ENCODE peak calls at places on chromosomes 2 and 18, in seven cellular contexts. One of them, this sample, is unnamed.

GRCh38 chr2:30756051-30756719 is 51.1 kb downstream of the CAPN13 start:
- DNase-seq in RPMI8226: no peak
- DNase-seq in small intestine: peak
- DNase-seq in GDM1: no peak
- DNase-seq in K562: peak
- DNase-seq in KBM-7: no peak
- DNase-seq in dorsolateral prefrontal cortex: no peak
- DNase-seq in this sample: no peak

GRCh38 chr18:76306685-76307292 is 188.3 kb downstream of the ZNF516 start:
- DNase-seq in RPMI8226: peak
- DNase-seq in small intestine: no peak
- DNase-seq in GDM1: no peak
- DNase-seq in K562: peak
- DNase-seq in KBM-7: peak
- DNase-seq in dorsolateral prefrontal cortex: no peak
- DNase-seq in this sample: no peak

GRCh38 chr2:228648541-228648940 is 467.1 kb upstream of the SPHKAP start:
- DNase-seq in RPMI8226: no peak
- DNase-seq in small intestine: no peak
- DNase-seq in GDM1: no peak
- DNase-seq in K562: no peak
- DNase-seq in KBM-7: no peak
- DNase-seq in dorsolateral prefrontal cortex: no peak
- DNase-seq in this sample: no peak

GRCh38 chr2:237319086-237319820 is 94.7 kb downstream of the COL6A3 start:
- DNase-seq in RPMI8226: no peak
- DNase-seq in small intestine: peak
- DNase-seq in GDM1: no peak
- DNase-seq in K562: no peak
- DNase-seq in KBM-7: no peak
- DNase-seq in dorsolateral prefrontal cortex: no peak
- DNase-seq in this sample: no peak

GRCh38 chr2:239378918-239379640 is 21.7 kb downstream of the HDAC4 start:
- DNase-seq in RPMI8226: no peak
- DNase-seq in small intestine: no peak
- DNase-seq in GDM1: no peak
- DNase-seq in K562: no peak
- DNase-seq in KBM-7: peak
- DNase-seq in dorsolateral prefrontal cortex: peak
- DNase-seq in this sample: no peak

GRCh38 chr2:184835081-184835728 is 236.9 kb downstream of the ZNF804A start:
- DNase-seq in RPMI8226: peak
- DNase-seq in small intestine: peak
- DNase-seq in GDM1: no peak
- DNase-seq in K562: no peak
- DNase-seq in KBM-7: no peak
- DNase-seq in dorsolateral prefrontal cortex: no peak
- DNase-seq in this sample: no peak

GRCh38 chr2:206477296-206477695 is 34.0 kb downstream of the ADAM23 start:
- DNase-seq in RPMI8226: no peak
- DNase-seq in small intestine: no peak
- DNase-seq in GDM1: no peak
- DNase-seq in K562: no peak
- DNase-seq in KBM-7: no peak
- DNase-seq in dorsolateral prefrontal cortex: no peak
- DNase-seq in this sample: no peak

GRCh38 chr2:55102056-55102812 is 52.0 kb upstream of the RTN4 start:
- DNase-seq in RPMI8226: no peak
- DNase-seq in small intestine: no peak
- DNase-seq in GDM1: no peak
- DNase-seq in K562: no peak
- DNase-seq in KBM-7: no peak
- DNase-seq in dorsolateral prefrontal cortex: no peak
- DNase-seq in this sample: no peak

GRCh38 chr18:56085561-56085960 is 497.6 kb upstream of the TCF4 start:
- DNase-seq in RPMI8226: no peak
- DNase-seq in small intestine: no peak
- DNase-seq in GDM1: no peak
- DNase-seq in K562: no peak
- DNase-seq in KBM-7: no peak
- DNase-seq in dorsolateral prefrontal cortex: no peak
- DNase-seq in this sample: no peak

GRCh38 chr2:204984421-204984925 is 439.2 kb downstream of the PARD3B start:
- DNase-seq in RPMI8226: no peak
- DNase-seq in small intestine: no peak
- DNase-seq in GDM1: no peak
- DNase-seq in K562: no peak
- DNase-seq in KBM-7: no peak
- DNase-seq in dorsolateral prefrontal cortex: no peak
- DNase-seq in this sample: no peak

GRCh38 chr2:240435955-240436625 is 627 bp downstream of the GPC1 start:
- DNase-seq in RPMI8226: no peak
- DNase-seq in small intestine: no peak
- DNase-seq in GDM1: no peak
- DNase-seq in K562: no peak
- DNase-seq in KBM-7: no peak
- DNase-seq in dorsolateral prefrontal cortex: peak
- DNase-seq in this sample: peak

GRCh38 chr2:96091141-96091710 is 25.1 kb downstream of the ADRA2B start:
- DNase-seq in RPMI8226: no peak
- DNase-seq in small intestine: peak
- DNase-seq in GDM1: no peak
- DNase-seq in K562: no peak
- DNase-seq in KBM-7: no peak
- DNase-seq in dorsolateral prefrontal cortex: peak
- DNase-seq in this sample: no peak

GRCh38 chr2:106065268-106065982 is 128.7 kb downstream of the UXS1 start:
- DNase-seq in RPMI8226: no peak
- DNase-seq in small intestine: no peak
- DNase-seq in GDM1: no peak
- DNase-seq in K562: no peak
- DNase-seq in KBM-7: no peak
- DNase-seq in dorsolateral prefrontal cortex: no peak
- DNase-seq in this sample: peak

GRCh38 chr2:207434903-207435302 is 94.9 kb upstream of the CREB1 start:
- DNase-seq in RPMI8226: no peak
- DNase-seq in small intestine: no peak
- DNase-seq in GDM1: no peak
- DNase-seq in K562: no peak
- DNase-seq in KBM-7: no peak
- DNase-seq in dorsolateral prefrontal cortex: no peak
- DNase-seq in this sample: no peak

GRCh38 chr2:67338601-67339233 is 58.4 kb upstream of the ETAA1 start:
- DNase-seq in RPMI8226: no peak
- DNase-seq in small intestine: no peak
- DNase-seq in GDM1: no peak
- DNase-seq in K562: no peak
- DNase-seq in KBM-7: no peak
- DNase-seq in dorsolateral prefrontal cortex: no peak
- DNase-seq in this sample: no peak

GRCh38 chr2:135701442-135701841 is 40.2 kb upstream of the UBXN4 start:
- DNase-seq in RPMI8226: no peak
- DNase-seq in small intestine: no peak
- DNase-seq in GDM1: no peak
- DNase-seq in K562: no peak
- DNase-seq in KBM-7: no peak
- DNase-seq in dorsolateral prefrontal cortex: no peak
- DNase-seq in this sample: no peak

GRCh38 chr2:188979730-188980123 is 5.6 kb downstream of the COL3A1 start:
- DNase-seq in RPMI8226: no peak
- DNase-seq in small intestine: no peak
- DNase-seq in GDM1: no peak
- DNase-seq in K562: no peak
- DNase-seq in KBM-7: no peak
- DNase-seq in dorsolateral prefrontal cortex: no peak
- DNase-seq in this sample: no peak